ENCODE peak calls at places on chromosome 1, in five cellular contexts. One of them, this sample, is unnamed.

GRCh38 chr1:23403038-23403336 is 21.6 kb downstream of the TCEA3 start:
- DNase-seq in GM13976: no peak
- DNase-seq in GM12878: no peak
- DNase-seq in hippocampal formation: no peak
- DNase-seq in heart left ventricle: no peak
- DNase-seq in this sample: no peak

GRCh38 chr1:154975409-154976205 is 1.1 kb downstream of the CKS1B start:
- DNase-seq in GM13976: peak
- DNase-seq in GM12878: peak
- DNase-seq in hippocampal formation: no peak
- DNase-seq in heart left ventricle: peak
- DNase-seq in this sample: peak

GRCh38 chr1:204293605-204294365 is 65.9 kb downstream of the PLEKHA6 start:
- DNase-seq in GM13976: no peak
- DNase-seq in GM12878: no peak
- DNase-seq in hippocampal formation: no peak
- DNase-seq in heart left ventricle: no peak
- DNase-seq in this sample: no peak

GRCh38 chr1:155134858-155135415 is 715 bp upstream of the SLC50A1 start:
- DNase-seq in GM13976: no peak
- DNase-seq in GM12878: no peak
- DNase-seq in hippocampal formation: peak
- DNase-seq in heart left ventricle: peak
- DNase-seq in this sample: peak

GRCh38 chr1:53579221-53580008 is 120.2 kb downstream of the DMRTB1 start:
- DNase-seq in GM13976: no peak
- DNase-seq in GM12878: no peak
- DNase-seq in hippocampal formation: no peak
- DNase-seq in heart left ventricle: peak
- DNase-seq in this sample: no peak

GRCh38 chr1:81801032-81801833 is 499 bp downstream of the ADGRL2 start:
- DNase-seq in GM13976: peak
- DNase-seq in GM12878: no peak
- DNase-seq in hippocampal formation: peak
- DNase-seq in heart left ventricle: peak
- DNase-seq in this sample: peak

GRCh38 chr1:243956448-243956847 is 94.6 kb upstream of the ZBTB18 start:
- DNase-seq in GM13976: no peak
- DNase-seq in GM12878: no peak
- DNase-seq in hippocampal formation: no peak
- DNase-seq in heart left ventricle: no peak
- DNase-seq in this sample: no peak

GRCh38 chr1:119660253-119661078 is 12.4 kb upstream of the ZNF697 start:
- DNase-seq in GM13976: no peak
- DNase-seq in GM12878: no peak
- DNase-seq in hippocampal formation: no peak
- DNase-seq in heart left ventricle: no peak
- DNase-seq in this sample: no peak

GRCh38 chr1:98824724-98825123 is 163.2 kb downstream of the SNX7 start:
- DNase-seq in GM13976: no peak
- DNase-seq in GM12878: no peak
- DNase-seq in hippocampal formation: no peak
- DNase-seq in heart left ventricle: no peak
- DNase-seq in this sample: no peak

GRCh38 chr1:31771891-31772668 is 7.9 kb upstream of the ADGRB2 start:
- DNase-seq in GM13976: no peak
- DNase-seq in GM12878: no peak
- DNase-seq in hippocampal formation: no peak
- DNase-seq in heart left ventricle: no peak
- DNase-seq in this sample: no peak

GRCh38 chr1:13917607-13918006 is 217.6 kb downstream of the PRDM2 start:
- DNase-seq in GM13976: no peak
- DNase-seq in GM12878: no peak
- DNase-seq in hippocampal formation: no peak
- DNase-seq in heart left ventricle: no peak
- DNase-seq in this sample: no peak

GRCh38 chr1:215056584-215056983 is 26.0 kb upstream of the KCNK2 start:
- DNase-seq in GM13976: no peak
- DNase-seq in GM12878: no peak
- DNase-seq in hippocampal formation: no peak
- DNase-seq in heart left ventricle: no peak
- DNase-seq in this sample: no peak

GRCh38 chr1:12745126-12745991 is 641 bp upstream of the CFAP107 start:
- DNase-seq in GM13976: no peak
- DNase-seq in GM12878: no peak
- DNase-seq in hippocampal formation: no peak
- DNase-seq in heart left ventricle: no peak
- DNase-seq in this sample: no peak

GRCh38 chr1:21938791-21939538 is 1.9 kb upstream of the HSPG2 start:
- DNase-seq in GM13976: no peak
- DNase-seq in GM12878: no peak
- DNase-seq in hippocampal formation: no peak
- DNase-seq in heart left ventricle: no peak
- DNase-seq in this sample: no peak

GRCh38 chr1:212979340-212980122 is 29.2 kb downstream of the VASH2 start:
- DNase-seq in GM13976: peak
- DNase-seq in GM12878: peak
- DNase-seq in hippocampal formation: no peak
- DNase-seq in heart left ventricle: no peak
- DNase-seq in this sample: no peak

GRCh38 chr1:27971674-27972073 is 11.9 kb downstream of the XKR8 start:
- DNase-seq in GM13976: no peak
- DNase-seq in GM12878: no peak
- DNase-seq in hippocampal formation: no peak
- DNase-seq in heart left ventricle: no peak
- DNase-seq in this sample: peak

This sample was measured in pons.